ENCODE peak calls at places on chromosomes 11 and 22, in five cellular contexts. E is left ventricle myocardium inferior, K is aorta, T is spleen, S is pancreas. N is an unnamed sample.

GRCh38 chr11:65060913-65061408 is 2.6 kb upstream of the NAALADL1 start:
- DNase-seq in E (no peak), K (no peak), T (no peak), S (no peak), N (peak; percentile 25)

GRCh38 chr11:131745405-131745804 is 375.0 kb downstream of the NTM start:
- DNase-seq in E (no peak), K (no peak), T (no peak), S (no peak), N (peak; percentile 41)

GRCh38 chr11:57727185-57727584 is 14.1 kb upstream of the SELENOH start:
- DNase-seq in E (no peak), K (no peak), T (no peak), S (no peak), N (no peak)

GRCh38 chr11:133518702-133519264 is 13.5 kb downstream of the OPCML start:
- DNase-seq in E (no peak), K (no peak), T (no peak), S (no peak), N (no peak)

GRCh38 chr11:73361953-73362776 is 14.0 kb upstream of the RELT start:
- DNase-seq in E (no peak), K (no peak), T (no peak), S (no peak), N (no peak)

GRCh38 chr11:34978236-34979191 is 62.1 kb downstream of the PDHX start:
- DNase-seq in E (no peak), K (no peak), T (no peak), S (no peak), N (no peak)

GRCh38 chr22:40196628-40197027 is 18.9 kb downstream of the TNRC6B start:
- DNase-seq in E (no peak), K (no peak), T (no peak), S (no peak), N (peak; percentile 69)

GRCh38 chr11:27372159-27372558 is 9.1 kb upstream of the CCDC34 start:
- DNase-seq in E (no peak), K (no peak), T (no peak), S (no peak), N (no peak)

GRCh38 chr11:132423266-132423665 is 1052.9 kb downstream of the NTM start:
- DNase-seq in E (no peak), K (no peak), T (no peak), S (no peak), N (no peak)

GRCh38 chr11:23976776-23977380 is 520.0 kb upstream of the LUZP2 start:
- DNase-seq in E (no peak), K (no peak), T (no peak), S (no peak), N (no peak)

GRCh38 chr11:65478411-65479183 is 20.2 kb upstream of the MALAT1 start:
- DNase-seq in E (peak; percentile 70), K (peak; percentile 89), T (peak; percentile 82), S (peak; percentile 44), N (no peak)

GRCh38 chr11:118924591-118925585 is 838 bp downstream of the BCL9L start:
- DNase-seq in E (peak; percentile 62), K (peak; percentile 82), T (peak; percentile 92), S (peak; percentile 72), N (peak; percentile 42)

GRCh38 chr22:17258015-17258827 is 39.0 kb upstream of the ADA2 start:
- DNase-seq in E (peak; percentile 69), K (no peak), T (peak; percentile 83), S (peak; percentile 91), N (peak; percentile 35)

GRCh38 chr22:42417645-42418303 is 14.4 kb downstream of the NFAM1 start:
- DNase-seq in E (no peak), K (no peak), T (no peak), S (no peak), N (no peak)
- H3K4me3 ChIP-seq in E (no peak overlapping the region), K (no peak overlapping the region), T (no peak overlapping the region), S (no peak overlapping the region), N (no peak overlapping the region)

GRCh38 chr22:47071812-47072641 is 309.6 kb downstream of the TBC1D22A start:
- DNase-seq in E (no peak), K (no peak), T (peak; percentile 51), S (no peak), N (no peak)

GRCh38 chr22:47075568-47075967 is 313.1 kb downstream of the TBC1D22A start:
- DNase-seq in E (no peak), K (no peak), T (no peak), S (no peak), N (no peak)

GRCh38 chr22:47072642-47072967 is 310.2 kb downstream of the TBC1D22A start:
- DNase-seq in E (no peak), K (no peak), T (no peak), S (no peak), N (no peak)

GRCh38 chr22:47071078-47071811 is 308.8 kb downstream of the TBC1D22A start:
- DNase-seq in E (no peak), K (no peak), T (peak; percentile 47), S (no peak), N (no peak)

DNA sequence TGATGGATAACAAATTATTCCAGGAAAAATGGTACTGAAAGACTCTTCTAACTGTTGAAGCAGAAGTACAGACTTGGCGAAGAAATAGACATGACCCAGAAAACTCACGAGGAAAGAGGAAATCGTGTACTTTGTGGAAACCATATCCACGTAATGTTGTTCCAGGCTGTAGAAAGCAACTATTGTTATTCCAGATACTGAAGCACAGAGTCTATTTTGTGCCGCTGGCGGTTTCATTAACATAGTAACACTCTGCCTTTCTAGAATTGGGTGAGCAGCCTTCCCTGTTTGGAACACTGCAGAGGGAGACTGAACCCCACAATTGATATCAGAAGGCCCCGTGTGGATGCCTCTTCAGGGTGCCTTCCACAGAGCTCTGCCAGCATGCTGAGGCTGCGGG is 310.7 kb downstream of the TBC1D22A start:
- DNase-seq in E (no peak), K (no peak), T (no peak), S (no peak), N (no peak)
- H3K9me3 ChIP-seq in E (peaks cover 38% of the 10 kb centered on the region), K (peaks cover 15% of the 10 kb centered on the region), T (peaks cover 24% of the 10 kb centered on the region), S (no peaks in the 10 kb centered on the region), N (peaks cover 12% of the 10 kb centered on the region)

DNA sequence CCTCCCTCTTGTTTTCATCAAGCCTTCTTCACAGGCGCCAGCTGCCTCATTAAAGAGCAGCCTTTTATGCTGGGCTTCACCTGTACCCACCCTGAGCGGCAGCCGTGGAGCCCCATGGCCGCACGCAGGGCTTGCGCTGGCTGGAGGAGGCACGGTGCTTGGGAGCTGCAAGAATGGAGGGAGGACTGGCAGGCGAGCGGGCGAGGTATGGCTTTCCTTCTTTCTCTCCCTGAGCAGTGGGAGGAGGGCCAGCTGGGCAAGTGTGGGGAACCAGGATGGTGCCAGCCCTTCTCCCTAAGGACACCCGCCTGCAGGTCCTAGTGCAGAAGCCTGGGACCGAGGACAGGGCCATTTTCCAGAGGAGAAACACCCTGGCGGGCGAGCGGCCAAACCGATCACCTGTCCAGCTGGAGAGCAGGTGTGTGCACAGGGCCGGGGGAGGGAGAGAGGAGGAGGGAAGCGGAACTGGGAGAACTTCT is 70.8 kb downstream of the FLI1 start:
- DNase-seq in E (no peak), K (no peak), T (no peak), S (peak; percentile 85), N (no peak)
- H3K4me3 ChIP-seq in E (no peak overlapping the region), K (no peak overlapping the region), T (no peak overlapping the region), S (peak overlapping the region; percentile 24), N (no peak overlapping the region)

DNA sequence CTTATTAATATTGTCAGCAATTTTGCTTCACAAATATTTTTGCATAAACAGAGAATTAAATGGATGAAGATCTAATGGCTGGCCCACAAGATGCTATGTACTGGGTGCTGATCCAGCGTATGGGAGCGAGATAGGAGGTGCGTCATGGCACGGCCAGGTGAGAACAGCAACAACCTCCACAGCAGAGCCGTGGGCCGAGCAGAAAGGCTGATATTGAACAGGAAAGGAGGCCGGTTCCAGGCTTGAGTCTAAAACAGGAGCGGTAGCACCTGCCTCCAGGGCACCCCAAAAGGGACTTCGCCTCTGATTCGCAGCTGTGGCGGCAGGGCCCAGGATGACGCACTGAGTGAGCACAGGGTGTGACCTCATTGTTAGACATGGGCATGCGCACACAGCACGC is 1502.1 kb downstream of the TBC1D22A start:
- DNase-seq in E (no peak), K (no peak), T (no peak), S (no peak), N (no peak)
- H3K9me3 ChIP-seq in E (no peaks in the 10 kb centered on the region), K (peaks cover 4% of the 10 kb centered on the region), T (no peaks in the 10 kb centered on the region), S (no peaks in the 10 kb centered on the region), N (no peaks in the 10 kb centered on the region)

GRCh38 chr22:41908409-41909289 is 6.2 kb downstream of the SHISA8 start:
- DNase-seq in E (no peak), K (no peak), T (no peak), S (no peak), N (no peak)

GRCh38 chr22:41911292-41911611 is 3.6 kb downstream of the SHISA8 start:
- DNase-seq in E (no peak), K (no peak), T (no peak), S (no peak), N (no peak)

GRCh38 chr22:41910599-41911291 is 4.1 kb downstream of the SHISA8 start:
- DNase-seq in E (peak; percentile 56), K (no peak), T (no peak), S (no peak), N (no peak)

GRCh38 chr22:41909290-41910049 is 5.4 kb downstream of the SHISA8 start:
- DNase-seq in E (no peak), K (no peak), T (no peak), S (no peak), N (no peak)

GRCh38 chr22:41910050-41910598 is 4.8 kb downstream of the SHISA8 start:
- DNase-seq in E (peak; percentile 36), K (no peak), T (no peak), S (no peak), N (no peak)
- H3K4me3 ChIP-seq in E (peak overlapping the region; percentile 64), K (no peak overlapping the region), T (peak overlapping the region; percentile 26), S (peak overlapping the region; percentile 11), N (no peak overlapping the region)

GRCh38 chr11:3169952-3170755 is 5.0 kb upstream of the OSBPL5 start:
- DNase-seq in E (no peak), K (peak; percentile 74), T (peak; percentile 56), S (no peak), N (no peak)
- H3K9me3 ChIP-seq in E (no peaks in the 10 kb centered on the region), K (no peaks in the 10 kb centered on the region), T (no peaks in the 10 kb centered on the region), S (no peaks in the 10 kb centered on the region), N (no peaks in the 10 kb centered on the region)

N was measured in MG63.